ENCODE peak calls at places on chromosome 3, in six cellular contexts. D, M, S, V, N and K are unnamed samples.

GRCh38 chr3:39166134-39166710 is 12.8 kb upstream of the CSRNP1 start:
- DNase-seq in D (peak), M (no peak), S (no peak), V (no peak), N (no peak), K (peak)

GRCh38 chr3:48919215-48920138 is 835 bp downstream of the ARIH2 start:
- DNase-seq in D (peak), M (peak), S (peak), V (peak), N (peak), K (peak)

GRCh38 chr3:163971861-163972260 is 1106.4 kb downstream of the SI start:
- DNase-seq in D (no peak), M (no peak), S (no peak), V (no peak), N (no peak), K (no peak)

GRCh38 chr3:132730891-132731580 is 8.8 kb upstream of the NPHP3 start:
- DNase-seq in D (peak), M (peak), S (no peak), V (no peak), N (no peak), K (peak)

GRCh38 chr3:167078070-167078622 is 302.0 kb downstream of the ZBBX start:
- DNase-seq in D (no peak), M (no peak), S (no peak), V (no peak), N (no peak), K (no peak)

GRCh38 chr3:164144824-164145223 is 933.5 kb downstream of the SI start:
- DNase-seq in D (no peak), M (no peak), S (no peak), V (no peak), N (no peak), K (no peak)

GRCh38 chr3:35789039-35789438 is 149.7 kb downstream of the ARPP21 start:
- DNase-seq in D (no peak), M (no peak), S (no peak), V (no peak), N (no peak), K (no peak)

GRCh38 chr3:157362348-157362747 is 74.3 kb upstream of the PTX3 start:
- DNase-seq in D (no peak), M (no peak), S (no peak), V (no peak), N (no peak), K (no peak)

GRCh38 chr3:58285334-58285733 is 20.7 kb upstream of the RPP14 start:
- DNase-seq in D (no peak), M (no peak), S (no peak), V (no peak), N (no peak), K (no peak)

GRCh38 chr3:117201906-117202305 is 492.3 kb downstream of the TUSC7 start:
- DNase-seq in D (no peak), M (no peak), S (no peak), V (no peak), N (no peak), K (no peak)

GRCh38 chr3:193720169-193720568 is 127.2 kb downstream of the OPA1 start:
- DNase-seq in D (no peak), M (no peak), S (no peak), V (no peak), N (no peak), K (no peak)

GRCh38 chr3:195135921-195136320 is 135.0 kb downstream of the XXYLT1 start:
- DNase-seq in D (no peak), M (no peak), S (no peak), V (no peak), N (no peak), K (no peak)

GRCh38 chr3:110419571-110419970 is 652.0 kb upstream of the NECTIN3 start:
- DNase-seq in D (no peak), M (no peak), S (no peak), V (no peak), N (no peak), K (peak)

DNA sequence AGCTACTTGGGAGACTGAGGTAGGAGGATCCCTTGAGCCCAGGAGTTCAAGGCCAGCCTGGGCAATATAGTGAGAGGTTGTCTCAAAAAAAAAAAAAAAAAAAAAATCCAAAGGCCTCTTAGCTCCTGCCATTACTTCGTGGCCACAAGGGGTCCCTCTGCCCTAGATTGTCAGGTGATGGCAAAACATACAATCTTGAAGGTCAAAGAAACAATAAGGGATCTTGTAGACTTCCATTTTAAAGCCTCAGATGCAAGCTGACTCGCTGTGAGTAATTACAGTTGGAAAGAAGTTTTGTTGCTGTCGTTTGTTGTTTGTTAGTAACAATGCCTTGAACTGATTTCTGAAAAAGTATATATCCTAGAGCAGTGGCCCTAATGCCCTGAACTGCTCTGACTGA is 55.9 kb upstream of the PLCL2 start:
- DNase-seq in D (peak), M (no peak), S (peak), V (peak), N (no peak), K (peak)
- TF ChIP-seq CTCF in D (peak), M (peak), S (no peak), V (peak), N (no peak), K (peak)

DNA sequence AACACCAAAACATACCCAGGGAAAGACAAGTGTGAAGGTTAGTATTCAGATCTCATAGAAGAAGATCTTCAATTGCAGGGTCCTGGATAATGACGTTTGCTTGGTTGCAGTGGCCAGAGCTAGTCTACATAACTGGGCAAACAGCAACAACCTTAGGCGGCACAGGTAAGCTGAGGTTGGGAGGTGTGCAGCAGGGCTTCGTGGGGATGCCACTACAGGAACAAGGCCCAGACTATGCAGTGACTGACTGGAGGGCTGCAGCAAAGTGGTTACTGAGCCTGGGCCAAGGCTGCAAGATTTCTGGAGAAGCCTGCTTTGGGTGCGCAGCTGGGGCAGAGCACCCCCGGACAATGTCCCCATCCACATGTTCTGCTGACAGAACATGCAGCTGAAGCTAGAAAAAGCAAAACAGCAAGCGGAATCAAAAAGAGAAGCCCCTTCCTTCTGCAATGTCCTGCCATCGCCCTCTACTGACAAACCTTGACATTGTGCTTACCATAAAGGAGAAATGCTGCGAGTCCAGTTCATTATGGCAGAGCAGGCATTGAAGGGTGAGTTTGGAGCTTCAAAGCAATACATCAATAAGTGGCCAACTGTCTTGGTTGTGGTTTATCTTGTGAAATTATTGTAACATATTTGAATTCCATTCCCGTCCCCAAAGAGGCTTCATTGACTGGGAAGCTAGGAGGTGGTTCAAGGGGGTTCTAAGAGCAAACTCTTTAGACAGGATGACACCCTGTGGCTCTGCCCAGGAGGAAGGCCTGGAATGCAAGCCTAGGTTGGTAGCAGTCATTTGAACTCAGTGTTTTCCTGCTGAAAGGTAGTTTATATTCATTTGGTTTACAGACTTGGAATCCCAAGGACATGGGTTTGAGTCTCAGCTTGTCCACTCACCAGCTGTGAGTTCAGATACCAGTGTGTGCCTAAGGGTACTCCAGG is 217.0 kb downstream of the PDCD6IP start:
- DNase-seq in D (peak), M (peak), S (no peak), V (no peak), N (no peak), K (peak)
- TF ChIP-seq CTCF in D (peak), M (peak), S (no peak), V (no peak), N (no peak), K (peak)

GRCh38 chr3:127691974-127692373 is 19.2 kb downstream of the ABTB1 start:
- DNase-seq in D (no peak), M (no peak), S (no peak), V (no peak), N (no peak), K (no peak)

GRCh38 chr3:127692501-127693335 is 20.0 kb downstream of the ABTB1 start:
- DNase-seq in D (no peak), M (no peak), S (no peak), V (no peak), N (peak), K (no peak)

GRCh38 chr3:127693336-127693843 is 20.6 kb downstream of the ABTB1 start:
- DNase-seq in D (no peak), M (no peak), S (no peak), V (no peak), N (no peak), K (no peak)

GRCh38 chr3:127697531-127698240 is 24.9 kb downstream of the ABTB1 start:
- DNase-seq in D (peak), M (no peak), S (peak), V (peak), N (peak), K (peak)

DNA sequence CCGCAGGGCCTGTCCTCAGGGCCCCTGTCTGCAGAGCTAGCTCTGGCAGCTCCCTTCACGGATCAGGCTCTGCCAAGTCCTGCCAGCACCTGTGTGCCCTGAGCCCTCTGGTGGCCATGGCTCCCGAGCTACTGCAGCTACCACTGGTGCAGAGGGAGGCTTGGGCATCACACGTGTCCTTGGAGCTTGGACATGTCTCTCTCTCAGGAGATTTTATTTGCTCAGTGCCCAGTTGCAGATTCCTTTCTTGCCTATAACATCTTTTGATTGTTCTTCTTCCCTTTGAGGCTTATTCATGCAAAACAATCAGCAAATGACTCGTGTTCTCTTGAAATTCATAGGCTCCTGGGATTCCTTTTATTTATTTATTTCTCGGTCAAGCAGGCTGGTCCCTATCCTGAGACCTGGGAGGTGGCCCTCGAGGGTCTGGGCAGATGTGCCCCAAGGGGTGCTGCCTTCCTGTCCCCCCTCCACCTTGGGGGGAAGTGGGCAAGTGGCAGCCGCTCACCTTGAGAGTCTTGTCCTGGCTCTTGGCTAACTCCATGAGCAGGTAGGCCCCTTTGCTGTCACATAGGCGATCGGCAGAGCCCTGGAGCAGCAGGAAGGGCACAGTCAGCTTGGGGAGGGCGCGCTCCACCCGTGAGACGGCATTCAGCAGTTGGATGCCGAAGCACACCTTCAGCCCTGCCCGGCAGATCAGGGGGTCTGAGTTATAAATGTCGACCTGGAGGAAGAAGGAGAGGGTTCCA is 21.9 kb downstream of the ABTB1 start:
- DNase-seq in D (peak), M (no peak), S (no peak), V (peak), N (peak), K (no peak)
- TF ChIP-seq CTCF in D (peak), M (peak), S (peak), V (no peak), N (no peak), K (peak)

GRCh38 chr3:93969443-93969842 is 4.3 kb downstream of the PROS1 start:
- DNase-seq in D (peak), M (no peak), S (no peak), V (no peak), N (no peak), K (peak)

GRCh38 chr3:93969997-93970396 is 3.7 kb downstream of the PROS1 start:
- DNase-seq in D (no peak), M (no peak), S (no peak), V (no peak), N (no peak), K (no peak)

GRCh38 chr3:93973160-93974126 is at the start of gene PROS1:
- DNase-seq in D (peak), M (peak), S (peak), V (peak), N (peak), K (peak)
- TF ChIP-seq CTCF in D (peak), M (no peak), S (no peak), V (no peak), N (no peak), K (no peak)

DNA sequence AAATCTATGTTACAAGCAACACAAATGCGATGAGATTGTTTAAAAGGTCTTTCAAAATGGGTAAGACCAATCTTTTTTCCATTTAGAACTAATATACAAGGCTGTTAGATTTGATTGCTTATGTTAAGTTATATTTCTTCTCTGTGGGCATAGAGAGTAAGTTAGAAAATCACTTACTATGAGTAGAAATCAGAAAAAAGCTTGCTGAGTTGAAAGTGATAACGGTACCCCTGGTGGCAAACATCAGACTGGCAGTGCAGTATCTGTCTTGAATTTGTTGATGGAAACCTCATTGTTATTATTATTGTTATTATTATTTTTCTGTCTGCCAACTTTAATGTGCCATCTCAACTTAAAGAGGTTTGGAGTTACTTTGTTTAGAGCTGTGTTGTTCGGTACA is 12.4 kb downstream of the CLDN11 start:
- DNase-seq in D (no peak), M (no peak), S (no peak), V (no peak), N (no peak), K (no peak)
- TF ChIP-seq CTCF in D (no peak), M (no peak), S (no peak), V (no peak), N (no peak), K (no peak)

DNA sequence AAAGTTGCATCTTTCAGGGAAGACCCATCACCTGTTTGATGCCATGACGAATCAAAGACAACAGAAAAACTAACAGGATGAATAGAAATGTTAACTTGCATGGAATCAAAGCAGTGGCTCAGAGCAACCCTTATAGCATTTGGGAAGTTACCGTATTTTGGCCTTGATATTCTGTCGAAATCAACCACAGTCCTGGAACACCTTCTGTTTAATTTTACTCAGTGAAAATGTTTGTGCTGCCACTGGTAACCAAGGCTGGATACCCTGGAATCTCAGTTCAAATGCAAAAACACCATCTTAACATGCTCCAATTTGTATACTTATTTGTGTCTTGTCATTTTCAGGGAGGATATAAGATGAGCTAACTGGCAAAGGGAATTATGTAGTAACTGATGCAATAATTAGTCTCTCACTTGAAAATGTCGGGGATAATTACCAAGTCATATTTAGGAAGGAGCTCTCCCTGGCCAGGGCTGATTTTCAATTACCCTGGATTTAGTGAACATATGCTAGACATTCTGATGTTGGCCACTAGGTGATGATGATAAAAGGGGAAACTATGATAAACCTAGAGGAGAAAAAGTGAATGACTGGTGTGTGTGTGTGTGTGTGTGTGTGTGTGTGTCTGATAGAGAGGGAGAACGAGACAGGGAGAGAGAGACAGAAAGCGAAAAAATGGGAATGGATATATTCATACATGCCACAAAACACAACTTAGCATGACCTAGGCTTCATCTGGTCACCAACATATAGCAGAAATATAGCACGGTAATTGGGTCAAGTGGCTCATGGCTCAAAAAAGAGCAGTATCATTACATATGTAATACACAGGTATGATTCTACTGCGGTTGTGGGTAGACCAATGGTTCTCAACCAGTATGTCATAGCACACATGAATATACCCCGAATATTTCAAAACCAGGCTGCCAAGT is 19.0 kb upstream of the PRICKLE2 start:
- DNase-seq in D (peak), M (peak), S (no peak), V (no peak), N (no peak), K (no peak)
- TF ChIP-seq CTCF in D (peak), M (peak), S (no peak), V (no peak), N (no peak), K (peak)

GRCh38 chr3:139574026-139574947 is 34.7 kb upstream of the RBP1 start:
- DNase-seq in D (no peak), M (no peak), S (no peak), V (no peak), N (no peak), K (peak)
- TF ChIP-seq CTCF in D (no peak), M (no peak), S (no peak), V (no peak), N (no peak), K (no peak)

GRCh38 chr3:12578742-12579141 is 21.9 kb downstream of the MKRN2 start:
- DNase-seq in D (no peak), M (no peak), S (no peak), V (no peak), N (no peak), K (no peak)
- TF ChIP-seq CTCF in D (peak), M (peak), S (no peak), V (peak), N (no peak), K (peak)